ENCODE peak calls at places on chromosomes 2 and 18, in six cellular contexts. H, J, X, T, C and Q are unnamed samples.

GRCh38 chr2:170159060-170159459 is 18.9 kb upstream of the MYO3B start:
- DNase-seq in C (no peak), T (no peak), X (no peak), H (no peak), J (no peak), Q (no peak)

GRCh38 chr2:177516786-177517544 is 124.4 kb downstream of the AGPS start:
- DNase-seq in C (no peak), T (no peak), J (peak), H (no peak), X (no peak), Q (no peak)

GRCh38 chr18:49359732-49360444 is 100.6 kb downstream of the DYM start:
- DNase-seq in H (no peak), T (no peak), C (no peak), X (no peak), J (peak), Q (no peak)

GRCh38 chr2:24793752-24794477 is 690 bp downstream of the CENPO start:
- DNase-seq in T (no peak), X (peak), H (no peak), J (peak), C (peak), Q (no peak)

GRCh38 chr2:7692657-7693161 is 775.5 kb downstream of the RNF144A start:
- DNase-seq in C (no peak), H (no peak), T (no peak), X (no peak), J (peak), Q (no peak)

GRCh38 chr2:206562375-206562774 is 79.9 kb upstream of the FAM237A start:
- DNase-seq in C (no peak), H (no peak), J (peak), X (no peak), T (no peak), Q (no peak)

GRCh38 chr2:11169333-11169732 is 14.1 kb downstream of the SLC66A3 start:
- DNase-seq in X (no peak), C (no peak), J (no peak), H (peak), T (no peak), Q (no peak)

GRCh38 chr2:64854773-64855237 is 134.4 kb upstream of the SLC1A4 start:
- DNase-seq in H (no peak), T (no peak), C (no peak), J (peak), X (no peak), Q (no peak)

GRCh38 chr18:32714571-32715148 is 58.2 kb downstream of the KLHL14 start:
- DNase-seq in X (peak), H (peak), C (peak), T (no peak), J (peak), Q (peak)

GRCh38 chr2:46842876-46843275 is 72.7 kb downstream of the MCFD2 start:
- DNase-seq in T (peak), X (no peak), H (no peak), J (no peak), C (no peak), Q (no peak)

GRCh38 chr2:126979604-126980003 is 80.9 kb downstream of the TEX51 start:
- DNase-seq in J (no peak), C (no peak), H (no peak), T (no peak), X (no peak), Q (no peak)

GRCh38 chr2:64905338-64906024 is 83.7 kb upstream of the SLC1A4 start:
- DNase-seq in C (no peak), T (peak), J (no peak), H (no peak), X (peak), Q (no peak)

GRCh38 chr2:20664431-20665260 is 2.3 kb upstream of the GDF7 start:
- DNase-seq in J (no peak), X (no peak), C (no peak), H (no peak), T (peak), Q (no peak)

GRCh38 chr2:42770288-42771131 is 6.6 kb upstream of the OXER1 start:
- DNase-seq in X (peak), H (peak), C (peak), J (peak), T (no peak), Q (no peak)

GRCh38 chr2:224147174-224147573 is 108.1 kb upstream of the SERPINE2 start:
- DNase-seq in C (no peak), J (peak), H (no peak), X (no peak), T (no peak), Q (no peak)

GRCh38 chr2:105330681-105331375 is 1.3 kb upstream of the TGFBRAP1 start:
- DNase-seq in T (no peak), C (no peak), J (no peak), H (no peak), X (no peak), Q (no peak)

GRCh38 chr18:55833543-55833942 is 245.6 kb upstream of the TCF4 start:
- DNase-seq in J (peak), H (no peak), T (no peak), C (no peak), X (no peak), Q (no peak)

GRCh38 chr2:200703132-200703925 is 108.4 kb upstream of the BZW1 start:
- DNase-seq in X (peak), T (no peak), C (peak), J (peak), H (peak), Q (no peak)

GRCh38 chr2:106009096-106009495 is 185.0 kb downstream of the UXS1 start:
- DNase-seq in H (no peak), J (no peak), C (no peak), X (no peak), T (no peak), Q (no peak)

GRCh38 chr2:129396980-129397599 is 582.4 kb upstream of the RAB6C start:
- DNase-seq in T (peak), H (peak), J (no peak), C (peak), X (peak), Q (no peak)

GRCh38 chr2:99354060-99354459 is 16.9 kb downstream of the EIF5B start:
- DNase-seq in J (peak), C (no peak), H (no peak), T (no peak), X (no peak), Q (no peak)

GRCh38 chr2:183195397-183195796 is 71.2 kb downstream of the NUP35 start:
- DNase-seq in T (no peak), J (no peak), X (no peak), C (no peak), H (no peak), Q (no peak)

GRCh38 chr2:204360218-204361007 is 184.9 kb upstream of the PARD3B start:
- DNase-seq in H (no peak), T (no peak), X (no peak), J (no peak), C (no peak), Q (no peak)

GRCh38 chr18:275486-275885 is 7.6 kb upstream of the THOC1 start:
- DNase-seq in T (no peak), J (no peak), C (no peak), X (no peak), H (no peak), Q (no peak)

GRCh38 chr18:3803350-3803749 is 353.4 kb downstream of the TGIF1 start:
- DNase-seq in T (no peak), C (no peak), H (no peak), J (no peak), X (no peak), Q (no peak)

GRCh38 chr2:29920130-29920577 is 1.2 kb downstream of the ALK start:
- DNase-seq in J (no peak), X (peak), T (peak), C (peak), H (peak), Q (peak)

GRCh38 chr2:105415007-105415406 is 16.2 kb upstream of the FHL2 start:
- DNase-seq in H (no peak), C (no peak), T (no peak), X (no peak), J (no peak), Q (no peak)

GRCh38 chr2:15946983-15947382 is 6.6 kb downstream of the MYCN start:
- DNase-seq in T (no peak), X (no peak), H (no peak), J (no peak), C (no peak), Q (no peak)

GRCh38 chr18:413263-413662 is 87.2 kb downstream of the COLEC12 start:
- DNase-seq in X (no peak), T (no peak), J (peak), H (no peak), C (no peak), Q (no peak)

GRCh38 chr2:152344561-152345195 is 9.7 kb downstream of the FMNL2 start:
- DNase-seq in H (no peak), J (no peak), T (no peak), C (no peak), X (no peak), Q (no peak)

GRCh38 chr2:38528008-38528442 is 74.7 kb downstream of the HNRNPLL start:
- DNase-seq in T (no peak), X (peak), H (no peak), J (peak), C (peak), Q (no peak)

GRCh38 chr2:226561962-226562361 is 237.7 kb downstream of the IRS1 start:
- DNase-seq in T (no peak), H (no peak), C (peak), J (peak), X (no peak), Q (no peak)

GRCh38 chr2:46858697-46859080 is 56.9 kb downstream of the MCFD2 start:
- DNase-seq in H (no peak), C (no peak), J (peak), T (no peak), X (no peak), Q (no peak)

GRCh38 chr18:7624697-7625096 is 57.6 kb downstream of the PTPRM start:
- DNase-seq in J (no peak), H (no peak), X (no peak), C (no peak), T (no peak), Q (no peak)

GRCh38 chr2:241739651-241740050 is 5.2 kb downstream of the D2HGDH start:
- DNase-seq in H (no peak), J (peak), X (no peak), C (no peak), T (no peak), Q (no peak)

GRCh38 chr2:119820275-119820674 is 60.6 kb downstream of the PTPN4 start:
- DNase-seq in X (no peak), H (no peak), C (no peak), T (peak), J (peak), Q (no peak)

GRCh38 chr2:119821266-119821665 is 61.5 kb downstream of the PTPN4 start:
- DNase-seq in T (no peak), H (no peak), C (no peak), J (no peak), X (no peak), Q (no peak)

GRCh38 chr2:119819846-119820245 is 60.1 kb downstream of the PTPN4 start:
- DNase-seq in C (no peak), J (no peak), H (no peak), X (no peak), T (no peak), Q (no peak)

GRCh38 chr2:119826370-119826961 is 66.7 kb downstream of the PTPN4 start:
- DNase-seq in X (peak), H (no peak), T (no peak), C (peak), J (peak), Q (no peak)

GRCh38 chr2:119823734-119824334 is 64.1 kb downstream of the PTPN4 start:
- DNase-seq in C (peak), X (peak), J (peak), H (no peak), T (no peak), Q (no peak)
- TF ChIP-seq CTCF in C (peak), X (peak), J (peak), H (peak), T (peak), Q (peak)

GRCh38 chr2:189762551-189763298 is at the start of gene OSGEPL1:
- DNase-seq in C (peak), H (peak), T (peak), X (peak), J (peak), Q (peak)
- TF ChIP-seq CTCF in C (peak), H (no peak), T (peak), X (peak), J (peak), Q (no peak)

DNA sequence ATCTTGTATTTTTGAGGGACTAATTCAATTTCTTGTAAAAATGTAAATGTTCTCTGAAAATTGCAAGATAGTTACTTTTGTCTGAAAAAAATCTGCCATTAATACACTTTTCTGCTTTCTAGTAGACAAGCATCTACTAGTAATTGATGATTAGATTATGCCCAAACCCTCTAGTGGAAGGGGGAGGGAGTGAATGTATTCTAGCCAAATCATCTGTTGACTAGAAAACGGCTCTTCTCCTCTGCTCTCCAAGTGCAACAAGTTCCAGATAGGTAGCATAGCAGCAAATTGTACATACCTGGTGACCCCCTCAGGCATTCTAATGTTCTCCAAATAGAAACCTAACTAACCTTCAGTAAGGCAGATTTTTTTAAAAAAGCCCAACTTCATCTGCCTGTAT is 58.6 kb downstream of the RELCH start:
- DNase-seq in T (no peak), J (no peak), X (peak), C (no peak), H (no peak), Q (no peak)
- TF ChIP-seq CTCF in T (no peak), J (no peak), X (no peak), C (no peak), H (no peak), Q (peak)

GRCh38 chr2:134858245-134858644 is 19.8 kb downstream of the ACMSD start:
- DNase-seq in T (no peak), X (no peak), C (no peak), H (no peak), J (no peak), Q (no peak)

GRCh38 chr2:134852518-134852917 is 14.1 kb downstream of the ACMSD start:
- DNase-seq in H (no peak), J (no peak), C (peak), T (no peak), X (peak), Q (no peak)

GRCh38 chr2:134861173-134861572 is 22.8 kb downstream of the ACMSD start:
- DNase-seq in X (no peak), H (no peak), J (no peak), T (no peak), C (no peak), Q (no peak)

GRCh38 chr2:134855709-134856108 is 17.3 kb downstream of the ACMSD start:
- DNase-seq in J (no peak), C (no peak), X (no peak), H (no peak), T (no peak), Q (no peak)
- TF ChIP-seq CTCF in J (no peak), C (no peak), X (no peak), H (no peak), T (no peak), Q (no peak)

DNA sequence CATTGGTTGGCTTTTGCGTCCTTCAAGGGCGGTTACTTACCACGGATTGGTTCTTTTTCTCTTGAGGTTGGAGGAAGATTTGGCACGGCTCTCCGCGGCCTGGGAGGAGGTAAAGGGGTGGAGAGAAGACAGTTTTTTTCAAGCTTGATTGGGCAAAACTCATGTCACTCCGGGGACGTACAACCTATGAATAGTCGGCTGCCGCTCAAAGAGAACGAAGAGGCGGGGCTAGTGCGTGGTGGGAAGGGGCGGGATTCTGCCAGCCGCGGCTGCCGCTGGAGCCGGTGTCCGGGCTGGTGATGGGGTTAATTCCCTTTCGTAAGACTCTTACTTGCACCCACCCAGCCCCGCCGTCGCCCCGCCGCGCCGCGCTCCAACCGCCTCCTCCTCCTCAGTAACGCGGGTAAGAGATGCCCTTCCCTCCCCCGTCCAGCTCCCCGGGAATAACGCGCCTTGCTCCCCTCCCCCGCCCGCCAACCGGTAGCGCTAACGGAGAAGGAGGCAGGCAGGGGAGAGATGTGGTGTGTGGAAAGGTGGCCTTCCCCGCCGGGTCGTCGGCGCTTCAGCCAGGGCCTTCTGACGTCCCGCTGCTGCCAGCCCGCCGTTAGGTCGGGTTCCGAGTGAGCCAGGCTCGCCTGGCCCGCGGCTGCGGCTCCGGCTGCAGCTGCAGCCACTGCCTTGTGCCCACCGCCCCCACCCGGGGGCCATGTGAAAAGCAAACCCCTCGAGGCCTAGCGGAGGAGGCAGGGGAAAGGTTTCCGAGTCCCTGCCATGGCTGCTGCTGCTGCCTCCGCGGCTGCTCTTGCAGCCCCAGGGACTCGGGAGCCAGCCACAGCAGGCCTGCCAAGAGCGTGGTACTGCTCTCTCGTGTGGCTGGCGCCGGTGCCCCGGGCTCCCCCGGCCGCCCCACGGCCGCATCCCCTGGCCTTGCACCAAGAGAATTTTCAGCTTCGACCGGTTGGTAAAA is at the start of gene R3HDM1:
- DNase-seq in C (peak), X (peak), T (peak), H (peak), J (peak), Q (peak)
- TF ChIP-seq CTCF in C (no peak), X (peak), T (no peak), H (no peak), J (peak), Q (no peak)